ENCODE peak calls at places on chromosome 14, in seven cellular contexts. One of them, this sample, is unnamed.

GRCh38 chr14:21902561-21903199 is 229.1 kb upstream of the OR4E1 start:
- DNase-seq in OCI-LY7: peak
- DNase-seq in HCT116: no peak
- DNase-seq in fibroblast of lung: no peak
- DNase-seq in hepatocyte: no peak
- DNase-seq in K562: no peak
- DNase-seq in mammary epithelial cell: peak
- DNase-seq in this sample: no peak

GRCh38 chr14:102779574-102780315 is 2.5 kb downstream of the TRAF3 start:
- DNase-seq in OCI-LY7: no peak
- DNase-seq in HCT116: no peak
- DNase-seq in fibroblast of lung: no peak
- DNase-seq in hepatocyte: no peak
- DNase-seq in K562: no peak
- DNase-seq in mammary epithelial cell: no peak
- DNase-seq in this sample: no peak

GRCh38 chr14:77033622-77034521 is 5.4 kb upstream of the IRF2BPL start:
- DNase-seq in OCI-LY7: peak
- DNase-seq in HCT116: no peak
- DNase-seq in fibroblast of lung: peak
- DNase-seq in hepatocyte: peak
- DNase-seq in K562: no peak
- DNase-seq in mammary epithelial cell: peak
- DNase-seq in this sample: no peak

GRCh38 chr14:76015668-76016067 is 30.1 kb downstream of the IFT43 start:
- DNase-seq in OCI-LY7: peak
- DNase-seq in HCT116: no peak
- DNase-seq in fibroblast of lung: peak
- DNase-seq in hepatocyte: no peak
- DNase-seq in K562: no peak
- DNase-seq in mammary epithelial cell: no peak
- DNase-seq in this sample: no peak

GRCh38 chr14:28012629-28013415 is 753.8 kb upstream of the FOXG1 start:
- DNase-seq in OCI-LY7: no peak
- DNase-seq in HCT116: no peak
- DNase-seq in fibroblast of lung: no peak
- DNase-seq in hepatocyte: no peak
- DNase-seq in K562: no peak
- DNase-seq in mammary epithelial cell: no peak
- DNase-seq in this sample: no peak

GRCh38 chr14:87055007-87055406 is 938.0 kb downstream of the GALC start:
- DNase-seq in OCI-LY7: no peak
- DNase-seq in HCT116: no peak
- DNase-seq in fibroblast of lung: no peak
- DNase-seq in hepatocyte: no peak
- DNase-seq in K562: no peak
- DNase-seq in mammary epithelial cell: no peak
- DNase-seq in this sample: no peak

GRCh38 chr14:96905825-96906224 is 108.6 kb downstream of the VRK1 start:
- DNase-seq in OCI-LY7: no peak
- DNase-seq in HCT116: no peak
- DNase-seq in fibroblast of lung: no peak
- DNase-seq in hepatocyte: no peak
- DNase-seq in K562: no peak
- DNase-seq in mammary epithelial cell: no peak
- DNase-seq in this sample: no peak

GRCh38 chr14:98370352-98370751 is 901.6 kb downstream of the BCL11B start:
- DNase-seq in OCI-LY7: no peak
- DNase-seq in HCT116: no peak
- DNase-seq in fibroblast of lung: no peak
- DNase-seq in hepatocyte: no peak
- DNase-seq in K562: no peak
- DNase-seq in mammary epithelial cell: peak
- DNase-seq in this sample: no peak

GRCh38 chr14:105187935-105188524 is 6.9 kb upstream of the NUDT14 start:
- DNase-seq in OCI-LY7: no peak
- DNase-seq in HCT116: no peak
- DNase-seq in fibroblast of lung: no peak
- DNase-seq in hepatocyte: no peak
- DNase-seq in K562: no peak
- DNase-seq in mammary epithelial cell: no peak
- DNase-seq in this sample: no peak

GRCh38 chr14:66974397-66975025 is 214.7 kb upstream of the GARIN2 start:
- DNase-seq in OCI-LY7: no peak
- DNase-seq in HCT116: no peak
- DNase-seq in fibroblast of lung: peak
- DNase-seq in hepatocyte: no peak
- DNase-seq in K562: no peak
- DNase-seq in mammary epithelial cell: peak
- DNase-seq in this sample: no peak

GRCh38 chr14:55832122-55832911 is 252.3 kb downstream of the KTN1 start:
- DNase-seq in OCI-LY7: no peak
- DNase-seq in HCT116: no peak
- DNase-seq in fibroblast of lung: peak
- DNase-seq in hepatocyte: peak
- DNase-seq in K562: no peak
- DNase-seq in mammary epithelial cell: peak
- DNase-seq in this sample: no peak

GRCh38 chr14:23551266-23552028 is at the start of gene ZFHX2:
- DNase-seq in OCI-LY7: peak
- DNase-seq in HCT116: peak
- DNase-seq in fibroblast of lung: peak
- DNase-seq in hepatocyte: peak
- DNase-seq in K562: peak
- DNase-seq in mammary epithelial cell: peak
- DNase-seq in this sample: no peak

GRCh38 chr14:67697006-67697405 is 1.4 kb upstream of the RDH11 start:
- DNase-seq in OCI-LY7: no peak
- DNase-seq in HCT116: no peak
- DNase-seq in fibroblast of lung: no peak
- DNase-seq in hepatocyte: no peak
- DNase-seq in K562: no peak
- DNase-seq in mammary epithelial cell: no peak
- DNase-seq in this sample: no peak

GRCh38 chr14:52325126-52325525 is 11.0 kb downstream of the PTGER2 start:
- DNase-seq in OCI-LY7: peak
- DNase-seq in HCT116: no peak
- DNase-seq in fibroblast of lung: peak
- DNase-seq in hepatocyte: no peak
- DNase-seq in K562: no peak
- DNase-seq in mammary epithelial cell: peak
- DNase-seq in this sample: no peak

GRCh38 chr14:93727917-93728650 is 60.2 kb downstream of the PRIMA1 start:
- DNase-seq in OCI-LY7: no peak
- DNase-seq in HCT116: no peak
- DNase-seq in fibroblast of lung: no peak
- DNase-seq in hepatocyte: no peak
- DNase-seq in K562: no peak
- DNase-seq in mammary epithelial cell: no peak
- DNase-seq in this sample: no peak

GRCh38 chr14:99231850-99232401 is 40.1 kb downstream of the BCL11B start:
- DNase-seq in OCI-LY7: no peak
- DNase-seq in HCT116: peak
- DNase-seq in fibroblast of lung: peak
- DNase-seq in hepatocyte: peak
- DNase-seq in K562: no peak
- DNase-seq in mammary epithelial cell: no peak
- DNase-seq in this sample: no peak

GRCh38 chr14:97380539-97380941 is 583.4 kb downstream of the VRK1 start:
- DNase-seq in OCI-LY7: no peak
- DNase-seq in HCT116: peak
- DNase-seq in fibroblast of lung: no peak
- DNase-seq in hepatocyte: peak
- DNase-seq in K562: no peak
- DNase-seq in mammary epithelial cell: no peak
- DNase-seq in this sample: peak

GRCh38 chr14:92850492-92850891 is 56.4 kb downstream of the GOLGA5 start:
- DNase-seq in OCI-LY7: peak
- DNase-seq in HCT116: no peak
- DNase-seq in fibroblast of lung: peak
- DNase-seq in hepatocyte: no peak
- DNase-seq in K562: no peak
- DNase-seq in mammary epithelial cell: peak
- DNase-seq in this sample: no peak

GRCh38 chr14:100850841-100851585 is 25.1 kb downstream of the MEG3 start:
- DNase-seq in OCI-LY7: peak
- DNase-seq in HCT116: peak
- DNase-seq in fibroblast of lung: no peak
- DNase-seq in hepatocyte: peak
- DNase-seq in K562: peak
- DNase-seq in mammary epithelial cell: peak
- DNase-seq in this sample: peak
- TF ChIP-seq CTCF in OCI-LY7: peak
- TF ChIP-seq CTCF in HCT116: peak
- TF ChIP-seq CTCF in fibroblast of lung: peak
- TF ChIP-seq CTCF in hepatocyte: peak
- TF ChIP-seq CTCF in K562: peak
- TF ChIP-seq CTCF in mammary epithelial cell: peak
- TF ChIP-seq CTCF in this sample: peak

GRCh38 chr14:61698216-61698980 is 3.1 kb downstream of the HIF1A start:
- DNase-seq in OCI-LY7: peak
- DNase-seq in HCT116: no peak
- DNase-seq in fibroblast of lung: no peak
- DNase-seq in hepatocyte: no peak
- DNase-seq in K562: no peak
- DNase-seq in mammary epithelial cell: no peak
- DNase-seq in this sample: no peak

GRCh38 chr14:61695695-61696527 is 598 bp downstream of the HIF1A start:
- DNase-seq in OCI-LY7: peak
- DNase-seq in HCT116: no peak
- DNase-seq in fibroblast of lung: peak
- DNase-seq in hepatocyte: peak
- DNase-seq in K562: peak
- DNase-seq in mammary epithelial cell: peak
- DNase-seq in this sample: no peak

GRCh38 chr14:61694039-61694438 is 1.3 kb upstream of the HIF1A start:
- DNase-seq in OCI-LY7: no peak
- DNase-seq in HCT116: no peak
- DNase-seq in fibroblast of lung: no peak
- DNase-seq in hepatocyte: no peak
- DNase-seq in K562: no peak
- DNase-seq in mammary epithelial cell: no peak
- DNase-seq in this sample: no peak

GRCh38 chr14:61696753-61697318 is 1.5 kb downstream of the HIF1A start:
- DNase-seq in OCI-LY7: no peak
- DNase-seq in HCT116: no peak
- DNase-seq in fibroblast of lung: no peak
- DNase-seq in hepatocyte: no peak
- DNase-seq in K562: no peak
- DNase-seq in mammary epithelial cell: no peak
- DNase-seq in this sample: no peak

DNA sequence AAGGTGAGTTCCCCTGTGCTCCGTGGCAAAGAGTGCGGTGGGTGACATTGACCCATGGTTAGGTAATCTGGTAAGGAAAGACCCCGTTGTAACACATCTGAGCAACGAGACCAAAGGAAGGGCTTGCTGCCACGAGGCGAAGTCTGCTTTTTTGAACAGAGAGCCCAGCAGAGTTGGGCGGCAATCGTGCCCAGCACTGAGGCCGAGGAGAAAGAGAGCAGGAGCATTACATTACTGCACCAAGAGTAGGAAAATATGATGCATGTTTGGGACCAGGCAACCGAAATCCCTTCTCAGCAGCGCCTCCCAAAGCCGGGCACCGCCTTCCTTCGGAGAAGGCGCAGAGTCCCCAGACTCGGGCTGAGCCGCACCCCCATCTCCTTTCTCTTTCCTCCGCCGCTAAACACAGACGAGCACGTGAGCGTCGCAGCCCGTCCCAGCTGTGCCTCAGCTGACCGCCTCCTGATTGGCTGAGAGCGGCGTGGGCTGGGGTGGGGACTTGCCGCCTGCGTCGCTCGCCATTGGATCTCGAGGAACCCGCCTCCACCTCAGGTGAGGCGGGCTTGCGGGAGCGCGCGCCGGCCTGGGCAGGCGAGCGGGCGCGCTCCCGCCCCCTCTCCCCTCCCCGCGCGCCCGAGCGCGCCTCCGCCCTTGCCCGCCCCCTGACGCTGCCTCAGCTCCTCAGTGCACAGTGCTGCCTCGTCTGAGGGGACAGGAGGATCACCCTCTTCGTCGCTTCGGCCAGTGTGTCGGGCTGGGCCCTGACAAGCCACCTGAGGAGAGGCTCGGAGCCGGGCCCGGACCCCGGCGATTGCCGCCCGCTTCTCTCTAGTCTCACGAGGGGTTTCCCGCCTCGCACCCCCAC is at the start of gene HIF1A:
- DNase-seq in OCI-LY7: peak
- DNase-seq in HCT116: peak
- DNase-seq in fibroblast of lung: peak
- DNase-seq in hepatocyte: peak
- DNase-seq in K562: peak
- DNase-seq in mammary epithelial cell: peak
- DNase-seq in this sample: peak
- H2AFZ ChIP-seq in OCI-LY7: peak
- H2AFZ ChIP-seq in HCT116: peak
- H2AFZ ChIP-seq in fibroblast of lung: peak
- H2AFZ ChIP-seq in hepatocyte: peak
- H2AFZ ChIP-seq in K562: peak
- H2AFZ ChIP-seq in mammary epithelial cell: peak
- H2AFZ ChIP-seq in this sample: peak

DNA sequence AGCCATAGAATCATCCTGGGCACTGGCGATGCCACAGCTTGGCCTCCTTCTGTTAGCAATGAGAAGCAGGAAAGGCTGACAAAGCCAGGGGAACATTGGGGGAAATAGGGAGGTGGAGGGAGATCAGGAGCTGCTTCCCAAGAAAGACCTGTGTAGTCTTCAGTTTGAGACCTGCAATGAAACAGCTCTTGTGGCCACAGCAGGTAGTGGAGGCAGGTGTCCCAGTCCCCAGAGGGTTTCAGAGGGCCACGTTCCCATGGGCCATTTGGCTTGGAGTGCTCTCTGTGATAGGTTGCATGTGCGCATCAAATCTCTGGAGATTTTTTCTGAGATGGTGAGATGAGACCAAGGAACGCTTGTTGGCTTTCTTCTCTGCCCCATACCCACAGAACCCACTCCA is 14.4 kb upstream of the OR6S1 start:
- DNase-seq in OCI-LY7: no peak
- DNase-seq in HCT116: no peak
- DNase-seq in fibroblast of lung: no peak
- DNase-seq in hepatocyte: no peak
- DNase-seq in K562: no peak
- DNase-seq in mammary epithelial cell: no peak
- DNase-seq in this sample: no peak
- TF ChIP-seq CTCF in OCI-LY7: no peak
- TF ChIP-seq CTCF in HCT116: peak
- TF ChIP-seq CTCF in fibroblast of lung: no peak
- TF ChIP-seq CTCF in hepatocyte: no peak
- TF ChIP-seq CTCF in K562: no peak
- TF ChIP-seq CTCF in mammary epithelial cell: no peak
- TF ChIP-seq CTCF in this sample: no peak

DNA sequence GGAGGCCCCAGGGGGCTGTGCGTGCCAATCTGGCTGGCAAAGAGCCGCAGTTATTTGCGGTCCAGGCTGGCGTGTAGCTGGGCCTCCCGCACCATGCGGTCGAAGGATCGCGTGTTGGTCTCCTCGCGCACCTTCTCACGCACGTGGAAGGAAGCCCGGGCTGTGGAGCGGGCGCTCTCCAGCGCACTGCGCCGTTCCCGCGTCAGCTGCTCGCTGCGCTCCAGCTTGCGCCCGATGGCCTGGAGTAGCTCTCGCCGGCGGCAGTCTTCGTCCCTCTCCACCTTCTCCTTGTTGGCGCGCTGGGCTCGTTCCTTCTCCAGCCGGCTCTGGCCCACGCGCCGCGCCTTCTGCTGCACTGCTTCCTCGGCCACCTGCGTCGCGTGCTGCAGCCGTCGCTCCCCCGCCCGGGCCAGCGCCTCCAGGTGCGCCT is 3.2 kb downstream of the CCDC177 start:
- DNase-seq in OCI-LY7: no peak
- DNase-seq in HCT116: no peak
- DNase-seq in fibroblast of lung: no peak
- DNase-seq in hepatocyte: no peak
- DNase-seq in K562: no peak
- DNase-seq in mammary epithelial cell: no peak
- DNase-seq in this sample: no peak
- H2AFZ ChIP-seq in OCI-LY7: no peak
- H2AFZ ChIP-seq in HCT116: no peak
- H2AFZ ChIP-seq in fibroblast of lung: no peak
- H2AFZ ChIP-seq in hepatocyte: no peak
- H2AFZ ChIP-seq in K562: no peak
- H2AFZ ChIP-seq in mammary epithelial cell: no peak
- H2AFZ ChIP-seq in this sample: no peak